ENCODE peak calls at places on chromosomes 4 and X, in four cellular contexts. M is renal cortical epithelial cell, F is NCI-H748 treated with DMSO at 0.1 percent for 48 hours, T is fibroblast of mammary gland. D is an unnamed sample.

GRCh38 chr4:168716411-168717129 is 219.7 kb downstream of the PALLD start:
- DNase-seq in M (peak), T (no peak), F (no peak), D (no peak)

GRCh38 chr4:126071346-126072333 is 756.9 kb downstream of the FAT4 start:
- DNase-seq in T (peak), M (peak), F (no peak), D (peak)

GRCh38 chrX:20718592-20718991 is 451.9 kb upstream of the RPS6KA3 start:
- DNase-seq in F (no peak), T (no peak), M (no peak), D (no peak)

GRCh38 chrX:83469551-83469950 is 38.5 kb upstream of the POU3F4 start:
- DNase-seq in M (peak), F (no peak), T (peak), D (peak)

GRCh38 chr4:1356181-1356998 is 9.4 kb downstream of the UVSSA start:
- DNase-seq in T (peak), M (peak), F (no peak), D (peak)

GRCh38 chrX:53882331-53882730 is 161.9 kb downstream of the PHF8 start:
- DNase-seq in M (peak), T (peak), F (no peak), D (peak)

GRCh38 chr4:1177274-1178141 is 5.1 kb upstream of the SPON2 start:
- DNase-seq in F (no peak), T (peak), M (peak), D (peak)

GRCh38 chr4:110897779-110898178 is 274.9 kb upstream of the PITX2 start:
- DNase-seq in F (no peak), M (no peak), T (no peak), D (no peak)

GRCh38 chr4:156378053-156378665 is 424.5 kb upstream of the CTSO start:
- DNase-seq in F (peak), T (peak), M (no peak), D (peak)